ENCODE peak calls at places on chromosomes 7 and 10, in five cellular contexts. One of them, this sample, is unnamed.
A peak's percentile ranks its signal among the peaks of the same experiment; 100 is the strongest.

GRCh38 chr10:132884041-132884440 is 58.3 kb downstream of the CFAP46 start:
- DNase-seq in AG04450: no peak
- DNase-seq in OCI-LY7: no peak
- DNase-seq in glutamatergic neuron: no peak
- DNase-seq in colonic mucosa: no peak
- DNase-seq in this sample: no peak

GRCh38 chr7:130358471-130358870 is 13.9 kb downstream of the CPA5 start:
- DNase-seq in AG04450: no peak
- DNase-seq in OCI-LY7: no peak
- DNase-seq in glutamatergic neuron: no peak
- DNase-seq in colonic mucosa: no peak
- DNase-seq in this sample: no peak

GRCh38 chr7:76352193-76352592 is 6.6 kb downstream of the YWHAG start:
- DNase-seq in AG04450: no peak
- DNase-seq in OCI-LY7: no peak
- DNase-seq in glutamatergic neuron: no peak
- DNase-seq in colonic mucosa: no peak
- DNase-seq in this sample: no peak

GRCh38 chr7:4602905-4603842 is 78.9 kb upstream of the FOXK1 start:
- DNase-seq in AG04450: no peak
- DNase-seq in OCI-LY7: no peak
- DNase-seq in glutamatergic neuron: no peak
- DNase-seq in colonic mucosa: no peak
- DNase-seq in this sample: no peak

GRCh38 chr7:111825046-111825445 is 262.8 kb upstream of the IMMP2L start:
- DNase-seq in AG04450: no peak
- DNase-seq in OCI-LY7: no peak
- DNase-seq in glutamatergic neuron: no peak
- DNase-seq in colonic mucosa: no peak
- DNase-seq in this sample: no peak

GRCh38 chr7:47895026-47895425 is 53.2 kb downstream of the PKD1L1 start:
- DNase-seq in AG04450: no peak
- DNase-seq in OCI-LY7: no peak
- DNase-seq in glutamatergic neuron: no peak
- DNase-seq in colonic mucosa: no peak
- DNase-seq in this sample: no peak

GRCh38 chr10:104406715-104407517 is 53.3 kb downstream of the CFAP58 start:
- DNase-seq in AG04450: peak; percentile 3
- DNase-seq in OCI-LY7: peak; percentile 25
- DNase-seq in glutamatergic neuron: no peak
- DNase-seq in colonic mucosa: no peak
- DNase-seq in this sample: peak; percentile 37

GRCh38 chr10:48672596-48673255 is 11.9 kb upstream of the WDFY4 start:
- DNase-seq in AG04450: no peak
- DNase-seq in OCI-LY7: peak; percentile 65
- DNase-seq in glutamatergic neuron: no peak
- DNase-seq in colonic mucosa: no peak
- DNase-seq in this sample: peak; percentile 74

GRCh38 chr7:101216001-101216859 is 1.2 kb downstream of the PLOD3 start:
- DNase-seq in AG04450: no peak
- DNase-seq in OCI-LY7: no peak
- DNase-seq in glutamatergic neuron: no peak
- DNase-seq in colonic mucosa: peak; percentile 46
- DNase-seq in this sample: no peak

GRCh38 chr7:20959281-20959680 is 172.6 kb upstream of the SP8 start:
- DNase-seq in AG04450: no peak
- DNase-seq in OCI-LY7: no peak
- DNase-seq in glutamatergic neuron: no peak
- DNase-seq in colonic mucosa: no peak
- DNase-seq in this sample: no peak

GRCh38 chr7:155449008-155449879 is 8.7 kb upstream of the EN2 start:
- DNase-seq in AG04450: no peak
- DNase-seq in OCI-LY7: no peak
- DNase-seq in glutamatergic neuron: peak; percentile 50
- DNase-seq in colonic mucosa: no peak
- DNase-seq in this sample: no peak

GRCh38 chr7:111911166-111911961 is 294.8 kb downstream of the DOCK4 start:
- DNase-seq in AG04450: no peak
- DNase-seq in OCI-LY7: no peak
- DNase-seq in glutamatergic neuron: no peak
- DNase-seq in colonic mucosa: no peak
- DNase-seq in this sample: no peak

GRCh38 chr10:4241724-4242345 is 456.8 kb upstream of the KLF6 start:
- DNase-seq in AG04450: peak; percentile 98
- DNase-seq in OCI-LY7: no peak
- DNase-seq in glutamatergic neuron: no peak
- DNase-seq in colonic mucosa: no peak
- DNase-seq in this sample: no peak

GRCh38 chr10:53537508-53537907 is 764.9 kb upstream of the MBL2 start:
- DNase-seq in AG04450: no peak
- DNase-seq in OCI-LY7: no peak
- DNase-seq in glutamatergic neuron: no peak
- DNase-seq in colonic mucosa: no peak
- DNase-seq in this sample: no peak

GRCh38 chr7:158740013-158740656 is 35.5 kb upstream of the NCAPG2 start:
- DNase-seq in AG04450: peak; percentile 68
- DNase-seq in OCI-LY7: no peak
- DNase-seq in glutamatergic neuron: no peak
- DNase-seq in colonic mucosa: no peak
- DNase-seq in this sample: no peak

GRCh38 chr7:159105845-159106614 is 38.6 kb downstream of the VIPR2 start:
- DNase-seq in AG04450: no peak
- DNase-seq in OCI-LY7: no peak
- DNase-seq in glutamatergic neuron: no peak
- DNase-seq in colonic mucosa: no peak
- DNase-seq in this sample: no peak

GRCh38 chr10:131928248-131929095 is 27.7 kb downstream of the PPP2R2D start:
- DNase-seq in AG04450: no peak
- DNase-seq in OCI-LY7: no peak
- DNase-seq in glutamatergic neuron: no peak
- DNase-seq in colonic mucosa: no peak
- DNase-seq in this sample: no peak

GRCh38 chr7:135994466-135995205 is 17.5 kb upstream of the MTPN start:
- DNase-seq in AG04450: no peak
- DNase-seq in OCI-LY7: no peak
- DNase-seq in glutamatergic neuron: no peak
- DNase-seq in colonic mucosa: no peak
- DNase-seq in this sample: no peak

GRCh38 chr7:29214816-29215215 is 20.2 kb downstream of the CHN2 start:
- DNase-seq in AG04450: no peak
- DNase-seq in OCI-LY7: no peak
- DNase-seq in glutamatergic neuron: no peak
- DNase-seq in colonic mucosa: no peak
- DNase-seq in this sample: no peak

GRCh38 chr7:146764458-146764857 is 647.9 kb downstream of the CNTNAP2 start:
- DNase-seq in AG04450: no peak
- DNase-seq in OCI-LY7: no peak
- DNase-seq in glutamatergic neuron: no peak
- DNase-seq in colonic mucosa: no peak
- DNase-seq in this sample: no peak

GRCh38 chr10:14782691-14783363 is 8.1 kb upstream of the FAM107B start:
- DNase-seq in AG04450: no peak
- DNase-seq in OCI-LY7: no peak
- DNase-seq in glutamatergic neuron: no peak
- DNase-seq in colonic mucosa: peak; percentile 29
- DNase-seq in this sample: no peak

GRCh38 chr7:25945181-25945580 is 206.8 kb upstream of the NFE2L3 start:
- DNase-seq in AG04450: no peak
- DNase-seq in OCI-LY7: no peak
- DNase-seq in glutamatergic neuron: no peak
- DNase-seq in colonic mucosa: no peak
- DNase-seq in this sample: no peak

GRCh38 chr10:29908977-29909376 is 150.4 kb downstream of the JCAD start:
- DNase-seq in AG04450: no peak
- DNase-seq in OCI-LY7: no peak
- DNase-seq in glutamatergic neuron: no peak
- DNase-seq in colonic mucosa: no peak
- DNase-seq in this sample: no peak

GRCh38 chr7:98354511-98355249 is 46.2 kb downstream of the BAIAP2L1 start:
- DNase-seq in AG04450: no peak
- DNase-seq in OCI-LY7: no peak
- DNase-seq in glutamatergic neuron: no peak
- DNase-seq in colonic mucosa: peak; percentile 85
- DNase-seq in this sample: no peak

GRCh38 chr10:11871470-11871869 is 48.3 kb downstream of the PROSER2 start:
- DNase-seq in AG04450: no peak
- DNase-seq in OCI-LY7: no peak
- DNase-seq in glutamatergic neuron: no peak
- DNase-seq in colonic mucosa: no peak
- DNase-seq in this sample: no peak

GRCh38 chr10:5643356-5643755 is 23.0 kb downstream of the ASB13 start:
- DNase-seq in AG04450: no peak
- DNase-seq in OCI-LY7: no peak
- DNase-seq in glutamatergic neuron: no peak
- DNase-seq in colonic mucosa: no peak
- DNase-seq in this sample: no peak

GRCh38 chr10:100518761-100519241 is 860 bp downstream of the SEC31B start:
- DNase-seq in AG04450: no peak
- DNase-seq in OCI-LY7: peak; percentile 51
- DNase-seq in glutamatergic neuron: peak; percentile 75
- DNase-seq in colonic mucosa: peak; percentile 80
- DNase-seq in this sample: peak; percentile 63

GRCh38 chr7:131604841-131605279 is 48.4 kb upstream of the PODXL start:
- DNase-seq in AG04450: no peak
- DNase-seq in OCI-LY7: no peak
- DNase-seq in glutamatergic neuron: no peak
- DNase-seq in colonic mucosa: no peak
- DNase-seq in this sample: no peak

GRCh38 chr10:49655099-49655498 is 24.4 kb upstream of the C10orf53 start:
- DNase-seq in AG04450: no peak
- DNase-seq in OCI-LY7: no peak
- DNase-seq in glutamatergic neuron: no peak
- DNase-seq in colonic mucosa: no peak
- DNase-seq in this sample: no peak

GRCh38 chr7:141231018-141231792 is 157.3 kb downstream of the TMEM178B start:
- DNase-seq in AG04450: no peak
- DNase-seq in OCI-LY7: no peak
- DNase-seq in glutamatergic neuron: peak; percentile 68
- DNase-seq in colonic mucosa: no peak
- DNase-seq in this sample: no peak

GRCh38 chr7:17651926-17652385 is 288.3 kb downstream of the SNX13 start:
- DNase-seq in AG04450: peak; percentile 67
- DNase-seq in OCI-LY7: no peak
- DNase-seq in glutamatergic neuron: no peak
- DNase-seq in colonic mucosa: no peak
- DNase-seq in this sample: no peak

GRCh38 chr7:111532625-111533024 is 29.7 kb downstream of the IMMP2L start:
- DNase-seq in AG04450: no peak
- DNase-seq in OCI-LY7: no peak
- DNase-seq in glutamatergic neuron: no peak
- DNase-seq in colonic mucosa: no peak
- DNase-seq in this sample: no peak